ENCODE peak calls at places on chromosomes 3 and 15, in eight cellular contexts. F, U, G, Y, N, K, O and M are unnamed samples.
A peak's percentile ranks its signal among the peaks of the same experiment; 100 is the strongest.

GRCh38 chr15:85453144-85453872 is 72.9 kb downstream of the AKAP13 start:
- DNase-seq in F (no peak), U (no peak), G (no peak), Y (no peak), N (no peak), K (no peak), O (no peak), M (no peak)

GRCh38 chr3:185460719-185461350 is 38.0 kb downstream of the TMEM41A start:
- DNase-seq in F (peak; percentile 46), U (no peak), G (no peak), Y (peak; percentile 15), N (no peak), K (no peak), O (peak; percentile 14), M (no peak)

GRCh38 chr3:171101982-171102610 is 75.6 kb upstream of the SLC2A2 start:
- DNase-seq in F (no peak), U (no peak), G (no peak), Y (peak; percentile 77), N (no peak), K (no peak), O (no peak), M (no peak)

GRCh38 chr3:114644372-114644771 is 350.5 kb downstream of the TIGIT start:
- DNase-seq in F (no peak), U (no peak), G (no peak), Y (peak; percentile 39), N (no peak), K (no peak), O (no peak), M (no peak)

GRCh38 chr15:98609144-98609852 is 39.0 kb upstream of the IGF1R start:
- DNase-seq in F (peak; percentile 58), U (no peak), G (no peak), Y (peak; percentile 71), N (no peak), K (peak; percentile 89), O (no peak), M (no peak)

GRCh38 chr3:69542265-69543079 is 156.6 kb upstream of the FRMD4B start:
- DNase-seq in F (no peak), U (no peak), G (peak; percentile 44), Y (peak; percentile 2), N (no peak), K (peak; percentile 86), O (peak; percentile 37), M (no peak)

GRCh38 chr15:31215490-31216209 is 111.0 kb upstream of the KLF13 start:
- DNase-seq in F (peak; percentile 96), U (no peak), G (peak; percentile 76), Y (peak; percentile 45), N (peak; percentile 76), K (peak; percentile 93), O (peak; percentile 89), M (peak; percentile 54)

GRCh38 chr3:32399030-32399620 is 7.5 kb downstream of the CMTM7 start:
- DNase-seq in F (peak; percentile 87), U (no peak), G (no peak), Y (no peak), N (peak; percentile 34), K (no peak), O (peak; percentile 58), M (no peak)

GRCh38 chr15:25245801-25246622 is 192.8 kb downstream of the UBE3A start:
- DNase-seq in F (peak; percentile 68), U (no peak), G (no peak), Y (no peak), N (no peak), K (peak; percentile 20), O (no peak), M (peak; percentile 6)

GRCh38 chr3:33218446-33219174 is at the start of gene SUSD5:
- DNase-seq in F (peak; percentile 81), U (no peak), G (peak; percentile 39), Y (peak; percentile 72), N (no peak), K (peak; percentile 88), O (no peak), M (peak; percentile 64)

DNA sequence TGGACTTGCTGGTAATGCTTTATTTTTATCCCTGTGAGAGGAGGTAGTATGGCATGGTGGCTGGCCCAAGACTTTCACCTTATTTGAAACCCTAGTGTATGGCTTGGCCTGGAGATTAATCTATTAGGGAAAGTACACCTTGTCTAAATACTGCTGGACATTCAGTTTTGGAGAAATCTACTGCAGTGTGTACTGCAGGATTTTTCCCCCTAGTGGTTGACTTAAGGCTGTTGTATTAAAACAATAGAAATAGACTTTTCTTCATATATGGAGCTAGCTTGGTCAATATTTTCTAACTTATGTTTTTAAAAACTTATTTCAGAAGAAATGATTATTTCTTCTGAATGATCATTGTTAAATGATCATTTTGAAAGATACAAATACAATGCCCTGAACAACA is 13.9 kb upstream of the SLITRK3 start:
- DNase-seq in F (no peak), U (no peak), G (no peak), Y (no peak), N (no peak), K (no peak), O (no peak), M (no peak)
- TF ChIP-seq CTCF in F (peak; percentile 11), U (peak; percentile 42), G (peak; percentile 53), Y (peak; percentile 41), N (no peak), K (peak; percentile 70), O (no peak), M (peak; percentile 68)

DNA sequence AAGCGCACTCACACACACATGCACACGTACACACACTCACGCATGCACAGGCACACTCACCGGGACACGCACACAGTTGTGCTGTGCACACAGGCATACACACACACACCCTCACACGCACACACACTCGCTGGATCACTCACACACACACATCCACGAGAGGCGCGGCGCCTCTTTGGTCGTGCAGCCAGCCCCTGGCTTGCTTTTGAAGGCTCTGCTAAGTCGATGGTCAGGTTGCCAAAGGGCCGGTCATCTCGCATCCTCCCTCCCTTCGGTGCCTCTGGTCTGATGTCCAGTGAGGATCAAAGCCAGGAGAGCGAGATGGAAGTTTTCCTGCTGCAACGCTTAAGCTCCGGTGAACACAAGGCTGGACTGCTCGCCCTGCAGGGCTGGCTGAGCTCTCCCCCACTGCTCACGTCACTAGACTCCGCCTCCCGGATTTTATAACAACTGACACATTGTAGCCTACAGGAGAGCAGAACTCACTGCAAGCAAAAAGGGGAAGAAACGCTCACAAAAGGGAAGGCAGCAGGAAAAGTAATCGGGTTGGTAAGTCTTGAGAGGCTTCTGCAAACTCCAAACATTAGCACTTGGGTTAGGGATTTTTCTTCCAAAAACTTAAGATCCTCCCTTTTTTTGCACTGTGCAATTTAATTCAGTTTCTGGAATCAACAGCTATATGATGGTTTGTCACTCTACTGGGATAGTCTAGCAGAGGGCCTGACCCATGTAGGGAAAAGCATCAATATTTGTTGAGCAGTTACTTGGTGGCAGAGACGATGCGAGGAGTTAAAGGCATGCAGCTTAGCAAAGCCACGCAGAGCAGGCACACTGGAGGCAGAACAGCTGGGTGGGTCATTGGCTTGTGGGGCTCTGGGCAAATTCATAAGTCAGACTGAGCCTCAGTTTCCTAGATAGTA is at the start of gene SRGAP3:
- DNase-seq in F (peak; percentile 97), U (peak; percentile 54), G (peak; percentile 54), Y (peak; percentile 91), N (peak; percentile 70), K (peak; percentile 93), O (peak; percentile 85), M (peak; percentile 87)
- TF ChIP-seq CTCF in F (peak; percentile 18), U (peak; percentile 41), G (peak; percentile 31), Y (peak; percentile 48), N (peak; percentile 36), K (peak; percentile 51), O (no peak), M (peak; percentile 27)

GRCh38 chr3:136351905-136352304 is 101.8 kb downstream of the PCCB start:
- DNase-seq in F (no peak), U (no peak), G (no peak), Y (no peak), N (no peak), K (no peak), O (no peak), M (no peak)
- TF ChIP-seq CTCF in F (peak; percentile 21), U (no peak), G (peak; percentile 37), Y (no peak), N (no peak), K (peak; percentile 63), O (peak; percentile 7), M (peak; percentile 70)

DNA sequence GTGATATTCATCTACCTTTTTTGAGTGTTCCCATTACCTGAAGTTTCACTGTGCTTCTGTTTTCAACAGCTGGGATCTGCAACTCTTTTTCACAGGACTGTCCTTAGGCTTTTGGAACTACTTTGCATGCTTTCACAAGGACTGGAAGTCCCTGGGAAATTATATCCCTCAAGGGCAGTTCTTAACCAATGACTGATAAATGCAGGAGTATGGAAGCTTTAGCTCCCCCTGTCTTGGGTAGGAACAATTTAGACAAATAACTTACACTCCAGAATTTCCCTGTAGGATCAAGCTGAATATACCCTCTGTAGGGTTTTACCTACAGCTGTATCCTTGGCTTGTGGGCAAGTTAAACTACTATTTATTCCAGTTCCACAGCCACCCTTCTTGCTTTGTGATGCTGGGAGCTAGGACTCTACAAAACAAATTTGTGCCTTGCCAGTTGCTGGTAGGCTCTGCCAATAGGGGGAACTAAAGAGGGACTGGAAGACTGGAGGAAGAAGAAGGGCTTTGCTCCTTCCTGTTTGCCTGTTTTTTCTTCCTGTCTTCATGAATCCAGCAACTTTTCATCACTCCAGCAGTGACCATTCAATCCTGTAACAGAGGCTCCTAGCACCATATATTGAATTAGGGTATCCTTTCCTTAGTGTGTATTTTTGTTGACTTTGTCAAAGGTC is 6.8 kb upstream of the ZNF280D start:
- DNase-seq in F (no peak), U (no peak), G (no peak), Y (no peak), N (no peak), K (peak; percentile 59), O (no peak), M (no peak)
- TF ChIP-seq CTCF in F (no peak), U (peak; percentile 10), G (no peak), Y (peak; percentile 17), N (no peak), K (peak; percentile 64), O (peak; percentile 40), M (no peak)

DNA sequence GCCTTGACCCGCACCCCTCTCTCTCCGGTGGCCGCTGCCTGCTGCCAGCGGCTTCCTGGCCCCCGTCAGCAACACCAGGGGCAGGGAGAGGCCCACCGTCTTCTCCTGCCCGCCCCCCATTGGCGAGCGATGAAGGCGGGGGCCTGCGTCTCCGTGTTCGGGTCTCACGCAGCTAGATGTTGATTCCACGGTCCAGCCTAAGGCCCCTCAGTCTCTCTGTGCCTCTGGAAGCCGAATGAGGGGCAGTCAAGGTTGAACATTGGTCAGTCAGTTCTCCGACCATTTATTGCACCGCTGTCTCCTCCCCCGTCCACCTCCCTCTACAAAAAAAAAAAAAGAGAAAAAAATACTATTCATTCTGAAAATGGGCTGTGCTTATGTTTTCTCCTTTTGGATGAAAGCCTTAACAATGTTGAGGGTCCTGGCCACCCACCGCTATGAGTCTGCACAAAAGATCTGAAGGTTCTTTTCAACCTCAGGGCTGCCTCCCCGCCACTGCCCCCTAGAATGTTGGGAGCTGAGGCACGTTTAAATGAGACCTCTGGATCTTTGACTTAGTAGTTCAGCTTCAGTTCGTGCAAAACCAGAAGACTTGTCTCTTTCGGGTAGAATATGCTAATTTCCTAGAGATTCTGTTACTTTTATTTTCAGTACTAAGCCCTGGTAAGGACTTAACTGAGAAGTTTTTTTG is 724 bp downstream of the IREB2 start:
- DNase-seq in F (peak; percentile 72), U (no peak), G (peak; percentile 12), Y (peak; percentile 52), N (no peak), K (peak; percentile 68), O (no peak), M (peak; percentile 46)
- TF ChIP-seq CTCF in F (peak; percentile 42), U (peak; percentile 51), G (peak; percentile 45), Y (peak; percentile 39), N (no peak), K (peak; percentile 67), O (no peak), M (no peak)

GRCh38 chr3:141465221-141465620 is 21.6 kb upstream of the RASA2 start:
- DNase-seq in F (no peak), U (no peak), G (no peak), Y (peak; percentile 39), N (no peak), K (no peak), O (no peak), M (no peak)
- TF ChIP-seq CTCF in F (peak; percentile 34), U (peak; percentile 45), G (peak; percentile 5), Y (peak; percentile 42), N (no peak), K (no peak), O (no peak), M (no peak)